ENCODE peak calls at places on chromosomes 1 and 21, in four cellular contexts. Q is HFFc6, H is lung, J is fibroblast of mammary gland. L is an unnamed sample.

GRCh38 chr21:16302851-16303282 is 573.1 kb downstream of the USP25 start:
- DNase-seq in Q (peak), H (no peak), J (peak), L (no peak)

GRCh38 chr1:7943295-7943694 is 2.7 kb upstream of the TNFRSF9 start:
- DNase-seq in Q (no peak), H (no peak), J (no peak), L (no peak)

GRCh38 chr21:45809421-45809820 is 165.9 kb downstream of the PCBP3 start:
- DNase-seq in Q (no peak), H (no peak), J (no peak), L (no peak)

GRCh38 chr1:43935711-43936427 is 2.3 kb downstream of the ARTN start:
- DNase-seq in Q (no peak), H (no peak), J (no peak), L (no peak)

GRCh38 chr1:78061825-78062523 is 16.2 kb downstream of the GIPC2 start:
- DNase-seq in Q (peak), H (no peak), J (peak), L (no peak)

GRCh38 chr1:74504125-74505065 is 8.0 kb downstream of the LRRC53 start:
- DNase-seq in Q (no peak), H (peak), J (peak), L (peak)

GRCh38 chr1:164771568-164772350 is 212.8 kb downstream of the PBX1 start:
- DNase-seq in Q (peak), H (no peak), J (peak), L (peak)

GRCh38 chr1:31216016-31216415 is 23.7 kb downstream of the NKAIN1 start:
- DNase-seq in Q (no peak), H (peak), J (peak), L (peak)

GRCh38 chr1:117682372-117682771 is 76.5 kb downstream of the TENT5C start:
- DNase-seq in Q (no peak), H (no peak), J (no peak), L (no peak)

GRCh38 chr1:207019161-207019560 is 13.4 kb downstream of the C1orf116 start:
- DNase-seq in Q (no peak), H (no peak), J (no peak), L (no peak)

GRCh38 chr1:53398091-53398490 is 61.1 kb upstream of the DMRTB1 start:
- DNase-seq in Q (no peak), H (no peak), J (peak), L (no peak)

GRCh38 chr1:58244872-58245271 is 301.7 kb downstream of the OMA1 start:
- DNase-seq in Q (no peak), H (no peak), J (no peak), L (no peak)

GRCh38 chr1:169487153-169487552 is 1.4 kb upstream of the SLC19A2 start:
- DNase-seq in Q (no peak), H (no peak), J (no peak), L (no peak)

GRCh38 chr1:56073614-56074356 is 505.6 kb downstream of the PLPP3 start:
- DNase-seq in Q (peak), H (no peak), J (peak), L (no peak)

GRCh38 chr1:38043036-38043747 is 3.4 kb downstream of the POU3F1 start:
- DNase-seq in Q (no peak), H (no peak), J (no peak), L (no peak)

GRCh38 chr1:32363713-32364112 is 1.4 kb downstream of the TSSK3 start:
- DNase-seq in Q (no peak), H (no peak), J (no peak), L (no peak)

GRCh38 chr1:50474859-50475809 is 51.9 kb upstream of the DMRTA2 start:
- DNase-seq in Q (no peak), H (no peak), J (peak), L (no peak)

GRCh38 chr1:231420959-231421615 is 1.0 kb downstream of the EGLN1 start:
- DNase-seq in Q (peak), H (peak), J (peak), L (peak)

DNA sequence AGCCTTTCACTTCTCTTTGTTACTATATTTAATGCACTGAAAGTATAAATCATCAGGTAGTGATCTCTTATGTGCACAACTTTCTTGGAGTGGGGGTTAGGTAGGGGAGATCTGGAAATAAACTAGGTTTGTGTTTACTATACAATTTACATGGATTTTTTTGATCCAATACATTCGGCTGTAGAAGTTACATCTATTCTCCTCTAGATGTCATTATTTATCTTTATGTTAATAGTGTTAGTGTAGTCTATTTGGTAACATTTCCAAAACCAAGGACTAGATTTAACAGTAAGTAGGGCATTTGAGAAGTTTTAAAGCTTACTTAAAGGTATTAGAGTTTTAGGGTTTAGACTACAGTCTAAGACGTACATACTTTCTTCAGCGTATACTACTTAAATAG is 5.4 kb downstream of the VPS45 start:
- DNase-seq in Q (peak), H (no peak), J (peak), L (no peak)
- TF ChIP-seq CTCF in Q (peak), H (peak), J (peak), L (no peak)

GRCh38 chr21:33267250-33267649 is 1.1 kb downstream of the IL10RB start:
- DNase-seq in Q (no peak), H (no peak), J (no peak), L (no peak)

GRCh38 chr21:33266784-33267135 is 593 bp downstream of the IL10RB start:
- DNase-seq in Q (no peak), H (no peak), J (no peak), L (no peak)

GRCh38 chr21:33270986-33271385 is 4.8 kb downstream of the IL10RB start:
- DNase-seq in Q (no peak), H (no peak), J (no peak), L (no peak)

GRCh38 chr21:33268392-33268735 is 2.2 kb downstream of the IL10RB start:
- DNase-seq in Q (no peak), H (no peak), J (no peak), L (no peak)

GRCh38 chr21:33268736-33269441 is 2.7 kb downstream of the IL10RB start:
- DNase-seq in Q (no peak), H (peak), J (no peak), L (no peak)
- TF ChIP-seq CTCF in Q (no peak), H (no peak), J (no peak), L (no peak)

DNA sequence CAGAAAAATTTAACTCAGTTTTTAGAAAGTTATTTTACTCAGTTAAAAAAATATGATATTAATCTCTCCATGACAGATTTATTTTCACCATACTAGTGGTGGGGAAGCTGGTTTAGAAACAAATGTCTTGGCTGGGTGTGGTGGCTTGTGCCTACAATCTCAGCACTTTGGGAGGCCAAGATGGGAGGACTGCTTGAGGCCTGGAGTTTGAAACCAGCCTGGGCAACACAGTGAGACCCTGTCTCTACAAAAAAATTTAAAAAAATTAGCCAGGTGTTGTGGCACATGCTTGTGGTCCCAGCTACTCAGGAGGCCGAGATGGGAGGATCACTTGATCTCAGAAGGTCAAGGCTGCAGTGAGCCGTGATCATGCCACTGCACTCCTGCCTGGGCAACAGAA is 17.3 kb downstream of the TAF5L start:
- DNase-seq in Q (no peak), H (no peak), J (no peak), L (no peak)
- TF ChIP-seq CTCF in Q (no peak), H (no peak), J (no peak), L (no peak)

DNA sequence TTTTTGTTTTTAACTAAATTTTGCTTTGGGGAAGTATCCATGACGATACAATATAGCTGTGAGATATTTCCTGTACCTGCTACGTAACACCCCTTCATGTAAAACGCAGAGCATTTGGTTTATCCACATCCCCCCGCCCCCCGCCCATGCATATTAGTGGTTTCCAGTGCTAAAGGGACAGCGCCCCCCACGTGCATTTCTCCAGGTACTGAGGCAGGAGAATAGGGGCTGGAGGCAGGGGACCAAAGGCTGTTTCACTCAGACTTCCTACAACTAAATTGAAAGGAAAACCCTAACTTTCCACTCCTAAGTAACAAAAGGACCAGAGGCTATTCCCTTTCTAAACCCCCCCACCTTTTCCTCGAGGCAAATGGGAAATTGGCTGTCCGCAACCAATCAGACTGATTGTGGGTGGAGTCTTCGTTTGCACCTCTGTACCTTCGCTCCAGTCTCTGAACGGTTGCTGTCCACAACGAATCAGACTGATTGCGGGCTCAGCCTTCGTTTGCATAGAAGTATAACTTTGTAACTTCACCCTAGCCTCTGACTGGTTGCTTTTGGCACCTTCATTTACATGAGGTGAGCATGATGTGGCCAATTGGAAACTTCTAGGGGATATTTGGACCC is 12.2 kb upstream of the RIPK4 start:
- DNase-seq in Q (no peak), H (no peak), J (no peak), L (no peak)
- TF ChIP-seq CTCF in Q (no peak), H (no peak), J (no peak), L (no peak)

GRCh38 chr1:153233448-153233847 is 16.1 kb downstream of the PRR9 start:
- DNase-seq in Q (no peak), H (no peak), J (no peak), L (no peak)

GRCh38 chr1:153232553-153232952 is 15.2 kb downstream of the PRR9 start:
- DNase-seq in Q (no peak), H (no peak), J (no peak), L (peak)

GRCh38 chr1:153242160-153242559 is 17.3 kb upstream of the LORICRIN start:
- DNase-seq in Q (no peak), H (no peak), J (no peak), L (no peak)

DNA sequence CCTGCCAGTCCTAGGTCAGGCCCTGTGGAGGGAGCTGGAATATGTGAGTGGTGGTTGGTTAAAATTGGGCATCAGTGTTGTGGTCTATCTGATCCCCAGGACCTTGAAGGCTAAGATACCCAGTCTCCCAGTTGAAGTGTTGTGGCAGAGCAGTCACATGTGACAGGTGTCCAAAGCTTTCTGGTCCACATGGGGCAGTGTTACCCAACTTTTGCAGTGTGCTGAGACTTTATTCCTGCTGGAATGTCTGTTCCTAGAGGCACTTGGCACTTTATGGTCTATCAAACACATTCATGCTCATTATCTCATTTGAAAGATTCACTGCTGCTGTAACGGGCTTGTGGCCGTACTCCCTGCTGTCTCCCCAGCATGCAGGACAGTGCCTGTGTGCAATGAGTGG is 21.0 kb upstream of the LORICRIN start:
- DNase-seq in Q (no peak), H (no peak), J (no peak), L (no peak)
- TF ChIP-seq CTCF in Q (no peak), H (no peak), J (no peak), L (peak)